ENCODE peak calls at places on chromosomes 6 and 20, in six cellular contexts. One of them, this sample, is unnamed.

GRCh38 chr6:111565316-111566221 is 40.1 kb downstream of the TRAF3IP2 start:
- DNase-seq in right cardiac atrium: no peak
- DNase-seq in stimulated activated CD4-positive, alpha-beta T cell treated with anti-CD3 and anti-CD28 coated beads, TNF-alpha, amount 100 ng/mL, for 48 hours: peak; percentile 20
- DNase-seq in EL: no peak
- DNase-seq in NCI-H69: peak; percentile 93
- DNase-seq in activated T-helper 1 cell treated with Interleukin-2 at 50 U/mL for 16 hours: no peak
- DNase-seq in this sample: no peak

GRCh38 chr6:122789078-122789861 is at the start of gene SMPDL3A:
- DNase-seq in activated T-helper 1 cell treated with Interleukin-2 at 50 U/mL for 16 hours: no peak
- DNase-seq in stimulated activated CD4-positive, alpha-beta T cell treated with anti-CD3 and anti-CD28 coated beads, TNF-alpha, amount 100 ng/mL, for 48 hours: peak; percentile 0
- DNase-seq in right cardiac atrium: peak; percentile 89
- DNase-seq in EL: peak; percentile 77
- DNase-seq in NCI-H69: peak; percentile 98
- DNase-seq in this sample: no peak

GRCh38 chr6:101931766-101932165 is 538.3 kb downstream of the GRIK2 start:
- DNase-seq in activated T-helper 1 cell treated with Interleukin-2 at 50 U/mL for 16 hours: no peak
- DNase-seq in EL: no peak
- DNase-seq in NCI-H69: peak; percentile 18
- DNase-seq in right cardiac atrium: no peak
- DNase-seq in stimulated activated CD4-positive, alpha-beta T cell treated with anti-CD3 and anti-CD28 coated beads, TNF-alpha, amount 100 ng/mL, for 48 hours: no peak
- DNase-seq in this sample: no peak

GRCh38 chr6:74073429-74073828 is 377.4 kb downstream of the CD109 start:
- DNase-seq in EL: peak; percentile 58
- DNase-seq in activated T-helper 1 cell treated with Interleukin-2 at 50 U/mL for 16 hours: no peak
- DNase-seq in stimulated activated CD4-positive, alpha-beta T cell treated with anti-CD3 and anti-CD28 coated beads, TNF-alpha, amount 100 ng/mL, for 48 hours: no peak
- DNase-seq in NCI-H69: no peak
- DNase-seq in right cardiac atrium: no peak
- DNase-seq in this sample: no peak

GRCh38 chr6:105806486-105806920 is 279.6 kb upstream of the PRDM1 start:
- DNase-seq in activated T-helper 1 cell treated with Interleukin-2 at 50 U/mL for 16 hours: no peak
- DNase-seq in NCI-H69: no peak
- DNase-seq in stimulated activated CD4-positive, alpha-beta T cell treated with anti-CD3 and anti-CD28 coated beads, TNF-alpha, amount 100 ng/mL, for 48 hours: no peak
- DNase-seq in right cardiac atrium: no peak
- DNase-seq in EL: no peak
- DNase-seq in this sample: no peak

GRCh38 chr6:129108337-129108736 is 225.4 kb downstream of the LAMA2 start:
- DNase-seq in EL: no peak
- DNase-seq in activated T-helper 1 cell treated with Interleukin-2 at 50 U/mL for 16 hours: no peak
- DNase-seq in right cardiac atrium: no peak
- DNase-seq in stimulated activated CD4-positive, alpha-beta T cell treated with anti-CD3 and anti-CD28 coated beads, TNF-alpha, amount 100 ng/mL, for 48 hours: no peak
- DNase-seq in NCI-H69: no peak
- DNase-seq in this sample: no peak

GRCh38 chr6:137095651-137096238 is 51.0 kb upstream of the IL20RA start:
- DNase-seq in stimulated activated CD4-positive, alpha-beta T cell treated with anti-CD3 and anti-CD28 coated beads, TNF-alpha, amount 100 ng/mL, for 48 hours: no peak
- DNase-seq in right cardiac atrium: no peak
- DNase-seq in NCI-H69: peak; percentile 19
- DNase-seq in EL: no peak
- DNase-seq in activated T-helper 1 cell treated with Interleukin-2 at 50 U/mL for 16 hours: no peak
- DNase-seq in this sample: no peak

GRCh38 chr6:137372532-137372931 is 121.7 kb downstream of the OLIG3 start:
- DNase-seq in NCI-H69: no peak
- DNase-seq in right cardiac atrium: no peak
- DNase-seq in stimulated activated CD4-positive, alpha-beta T cell treated with anti-CD3 and anti-CD28 coated beads, TNF-alpha, amount 100 ng/mL, for 48 hours: no peak
- DNase-seq in EL: no peak
- DNase-seq in activated T-helper 1 cell treated with Interleukin-2 at 50 U/mL for 16 hours: no peak
- DNase-seq in this sample: no peak

GRCh38 chr6:73108949-73109348 is 116.3 kb downstream of the KHDC1L start:
- DNase-seq in activated T-helper 1 cell treated with Interleukin-2 at 50 U/mL for 16 hours: no peak
- DNase-seq in right cardiac atrium: no peak
- DNase-seq in EL: no peak
- DNase-seq in NCI-H69: peak; percentile 20
- DNase-seq in stimulated activated CD4-positive, alpha-beta T cell treated with anti-CD3 and anti-CD28 coated beads, TNF-alpha, amount 100 ng/mL, for 48 hours: no peak
- DNase-seq in this sample: no peak

GRCh38 chr6:97669191-97669651 is 386.2 kb upstream of the MMS22L start:
- DNase-seq in right cardiac atrium: peak; percentile 61
- DNase-seq in NCI-H69: peak; percentile 83
- DNase-seq in activated T-helper 1 cell treated with Interleukin-2 at 50 U/mL for 16 hours: no peak
- DNase-seq in EL: peak; percentile 3
- DNase-seq in stimulated activated CD4-positive, alpha-beta T cell treated with anti-CD3 and anti-CD28 coated beads, TNF-alpha, amount 100 ng/mL, for 48 hours: peak; percentile 14
- DNase-seq in this sample: no peak

GRCh38 chr6:35051393-35051792 is 89.7 kb downstream of the TCP11 start:
- DNase-seq in EL: no peak
- DNase-seq in activated T-helper 1 cell treated with Interleukin-2 at 50 U/mL for 16 hours: no peak
- DNase-seq in NCI-H69: peak; percentile 91
- DNase-seq in right cardiac atrium: no peak
- DNase-seq in stimulated activated CD4-positive, alpha-beta T cell treated with anti-CD3 and anti-CD28 coated beads, TNF-alpha, amount 100 ng/mL, for 48 hours: no peak
- DNase-seq in this sample: no peak

GRCh38 chr20:56163806-56164205 is 84.7 kb upstream of the MC3R start:
- DNase-seq in EL: peak; percentile 1
- DNase-seq in activated T-helper 1 cell treated with Interleukin-2 at 50 U/mL for 16 hours: no peak
- DNase-seq in stimulated activated CD4-positive, alpha-beta T cell treated with anti-CD3 and anti-CD28 coated beads, TNF-alpha, amount 100 ng/mL, for 48 hours: no peak
- DNase-seq in right cardiac atrium: no peak
- DNase-seq in NCI-H69: no peak
- DNase-seq in this sample: no peak

GRCh38 chr6:37547564-37548061 is 47.9 kb upstream of the CCDC167 start:
- DNase-seq in stimulated activated CD4-positive, alpha-beta T cell treated with anti-CD3 and anti-CD28 coated beads, TNF-alpha, amount 100 ng/mL, for 48 hours: no peak
- DNase-seq in EL: peak; percentile 63
- DNase-seq in right cardiac atrium: no peak
- DNase-seq in NCI-H69: peak; percentile 85
- DNase-seq in activated T-helper 1 cell treated with Interleukin-2 at 50 U/mL for 16 hours: no peak
- DNase-seq in this sample: no peak

GRCh38 chr6:35140991-35141720 is at the start of gene TCP11:
- DNase-seq in activated T-helper 1 cell treated with Interleukin-2 at 50 U/mL for 16 hours: no peak
- DNase-seq in stimulated activated CD4-positive, alpha-beta T cell treated with anti-CD3 and anti-CD28 coated beads, TNF-alpha, amount 100 ng/mL, for 48 hours: no peak
- DNase-seq in right cardiac atrium: peak; percentile 78
- DNase-seq in NCI-H69: peak; percentile 34
- DNase-seq in EL: no peak
- DNase-seq in this sample: peak; percentile 4

GRCh38 chr6:156028310-156029131 is 572.9 kb upstream of the NOX3 start:
- DNase-seq in activated T-helper 1 cell treated with Interleukin-2 at 50 U/mL for 16 hours: no peak
- DNase-seq in stimulated activated CD4-positive, alpha-beta T cell treated with anti-CD3 and anti-CD28 coated beads, TNF-alpha, amount 100 ng/mL, for 48 hours: no peak
- DNase-seq in right cardiac atrium: no peak
- DNase-seq in NCI-H69: peak; percentile 57
- DNase-seq in EL: peak; percentile 49
- DNase-seq in this sample: no peak

GRCh38 chr6:112839525-112839961 is 492.4 kb downstream of the RFPL4B start:
- DNase-seq in stimulated activated CD4-positive, alpha-beta T cell treated with anti-CD3 and anti-CD28 coated beads, TNF-alpha, amount 100 ng/mL, for 48 hours: no peak
- DNase-seq in activated T-helper 1 cell treated with Interleukin-2 at 50 U/mL for 16 hours: no peak
- DNase-seq in NCI-H69: no peak
- DNase-seq in right cardiac atrium: no peak
- DNase-seq in EL: peak; percentile 74
- DNase-seq in this sample: no peak

GRCh38 chr6:34901930-34902329 is 12.9 kb downstream of the ANKS1A start:
- DNase-seq in NCI-H69: no peak
- DNase-seq in EL: peak; percentile 20
- DNase-seq in right cardiac atrium: no peak
- DNase-seq in stimulated activated CD4-positive, alpha-beta T cell treated with anti-CD3 and anti-CD28 coated beads, TNF-alpha, amount 100 ng/mL, for 48 hours: no peak
- DNase-seq in activated T-helper 1 cell treated with Interleukin-2 at 50 U/mL for 16 hours: no peak
- DNase-seq in this sample: no peak

GRCh38 chr6:36333889-36334288 is 2.8 kb downstream of the BNIP5 start:
- DNase-seq in right cardiac atrium: no peak
- DNase-seq in activated T-helper 1 cell treated with Interleukin-2 at 50 U/mL for 16 hours: no peak
- DNase-seq in stimulated activated CD4-positive, alpha-beta T cell treated with anti-CD3 and anti-CD28 coated beads, TNF-alpha, amount 100 ng/mL, for 48 hours: no peak
- DNase-seq in EL: peak; percentile 20
- DNase-seq in NCI-H69: no peak
- DNase-seq in this sample: no peak

GRCh38 chr6:140388141-140388802 is 1013.8 kb upstream of the CITED2 start:
- DNase-seq in NCI-H69: peak; percentile 39
- DNase-seq in activated T-helper 1 cell treated with Interleukin-2 at 50 U/mL for 16 hours: no peak
- DNase-seq in right cardiac atrium: no peak
- DNase-seq in stimulated activated CD4-positive, alpha-beta T cell treated with anti-CD3 and anti-CD28 coated beads, TNF-alpha, amount 100 ng/mL, for 48 hours: no peak
- DNase-seq in EL: no peak
- DNase-seq in this sample: no peak

GRCh38 chr6:39753745-39754084 is 28.5 kb upstream of the KIF6 start:
- DNase-seq in activated T-helper 1 cell treated with Interleukin-2 at 50 U/mL for 16 hours: no peak
- DNase-seq in NCI-H69: no peak
- DNase-seq in EL: no peak
- DNase-seq in right cardiac atrium: no peak
- DNase-seq in stimulated activated CD4-positive, alpha-beta T cell treated with anti-CD3 and anti-CD28 coated beads, TNF-alpha, amount 100 ng/mL, for 48 hours: no peak
- DNase-seq in this sample: no peak

GRCh38 chr6:33822575-33823395 is 19.0 kb upstream of the MLN start:
- DNase-seq in NCI-H69: peak; percentile 94
- DNase-seq in stimulated activated CD4-positive, alpha-beta T cell treated with anti-CD3 and anti-CD28 coated beads, TNF-alpha, amount 100 ng/mL, for 48 hours: no peak
- DNase-seq in EL: peak; percentile 41
- DNase-seq in activated T-helper 1 cell treated with Interleukin-2 at 50 U/mL for 16 hours: no peak
- DNase-seq in right cardiac atrium: no peak
- DNase-seq in this sample: no peak

GRCh38 chr20:10707791-10708190 is 34.0 kb upstream of the JAG1 start:
- DNase-seq in activated T-helper 1 cell treated with Interleukin-2 at 50 U/mL for 16 hours: no peak
- DNase-seq in NCI-H69: no peak
- DNase-seq in EL: no peak
- DNase-seq in right cardiac atrium: no peak
- DNase-seq in stimulated activated CD4-positive, alpha-beta T cell treated with anti-CD3 and anti-CD28 coated beads, TNF-alpha, amount 100 ng/mL, for 48 hours: no peak
- DNase-seq in this sample: no peak

GRCh38 chr6:11711994-11712698 is 66.5 kb downstream of the ADTRP start:
- DNase-seq in stimulated activated CD4-positive, alpha-beta T cell treated with anti-CD3 and anti-CD28 coated beads, TNF-alpha, amount 100 ng/mL, for 48 hours: no peak
- DNase-seq in right cardiac atrium: no peak
- DNase-seq in EL: no peak
- DNase-seq in activated T-helper 1 cell treated with Interleukin-2 at 50 U/mL for 16 hours: no peak
- DNase-seq in NCI-H69: no peak
- DNase-seq in this sample: no peak

GRCh38 chr20:46683939-46684750 is 5.1 kb downstream of the TP53RK start:
- DNase-seq in activated T-helper 1 cell treated with Interleukin-2 at 50 U/mL for 16 hours: no peak
- DNase-seq in EL: peak; percentile 83
- DNase-seq in right cardiac atrium: peak; percentile 67
- DNase-seq in NCI-H69: peak; percentile 7
- DNase-seq in stimulated activated CD4-positive, alpha-beta T cell treated with anti-CD3 and anti-CD28 coated beads, TNF-alpha, amount 100 ng/mL, for 48 hours: no peak
- DNase-seq in this sample: no peak

GRCh38 chr6:73879466-73879865 is 183.5 kb downstream of the CD109 start:
- DNase-seq in stimulated activated CD4-positive, alpha-beta T cell treated with anti-CD3 and anti-CD28 coated beads, TNF-alpha, amount 100 ng/mL, for 48 hours: no peak
- DNase-seq in EL: no peak
- DNase-seq in right cardiac atrium: no peak
- DNase-seq in NCI-H69: no peak
- DNase-seq in activated T-helper 1 cell treated with Interleukin-2 at 50 U/mL for 16 hours: no peak
- DNase-seq in this sample: no peak

GRCh38 chr6:34723203-34723602 is 26.6 kb upstream of the ILRUN start:
- DNase-seq in right cardiac atrium: no peak
- DNase-seq in EL: peak; percentile 33
- DNase-seq in activated T-helper 1 cell treated with Interleukin-2 at 50 U/mL for 16 hours: no peak
- DNase-seq in stimulated activated CD4-positive, alpha-beta T cell treated with anti-CD3 and anti-CD28 coated beads, TNF-alpha, amount 100 ng/mL, for 48 hours: no peak
- DNase-seq in NCI-H69: no peak
- DNase-seq in this sample: no peak

GRCh38 chr20:64192406-64192805 is 28.2 kb downstream of the MYT1 start:
- DNase-seq in NCI-H69: no peak
- DNase-seq in stimulated activated CD4-positive, alpha-beta T cell treated with anti-CD3 and anti-CD28 coated beads, TNF-alpha, amount 100 ng/mL, for 48 hours: no peak
- DNase-seq in EL: no peak
- DNase-seq in right cardiac atrium: peak; percentile 18
- DNase-seq in activated T-helper 1 cell treated with Interleukin-2 at 50 U/mL for 16 hours: no peak
- DNase-seq in this sample: no peak

GRCh38 chr20:63060057-63060991 is 53.6 kb upstream of the BHLHE23 start:
- DNase-seq in stimulated activated CD4-positive, alpha-beta T cell treated with anti-CD3 and anti-CD28 coated beads, TNF-alpha, amount 100 ng/mL, for 48 hours: no peak
- DNase-seq in NCI-H69: peak; percentile 31
- DNase-seq in EL: peak; percentile 63
- DNase-seq in activated T-helper 1 cell treated with Interleukin-2 at 50 U/mL for 16 hours: no peak
- DNase-seq in right cardiac atrium: no peak
- DNase-seq in this sample: no peak

GRCh38 chr20:20161611-20162010 is 109.3 kb downstream of the CFAP61 start:
- DNase-seq in stimulated activated CD4-positive, alpha-beta T cell treated with anti-CD3 and anti-CD28 coated beads, TNF-alpha, amount 100 ng/mL, for 48 hours: no peak
- DNase-seq in right cardiac atrium: no peak
- DNase-seq in activated T-helper 1 cell treated with Interleukin-2 at 50 U/mL for 16 hours: no peak
- DNase-seq in EL: no peak
- DNase-seq in NCI-H69: no peak
- DNase-seq in this sample: no peak

GRCh38 chr20:63349516-63349895 is 11.6 kb downstream of the CHRNA4 start:
- DNase-seq in right cardiac atrium: no peak
- DNase-seq in activated T-helper 1 cell treated with Interleukin-2 at 50 U/mL for 16 hours: no peak
- DNase-seq in stimulated activated CD4-positive, alpha-beta T cell treated with anti-CD3 and anti-CD28 coated beads, TNF-alpha, amount 100 ng/mL, for 48 hours: no peak
- DNase-seq in NCI-H69: no peak
- DNase-seq in EL: no peak
- DNase-seq in this sample: no peak

GRCh38 chr6:44771647-44772415 is 384.3 kb downstream of the CDC5L start:
- DNase-seq in EL: no peak
- DNase-seq in right cardiac atrium: no peak
- DNase-seq in NCI-H69: no peak
- DNase-seq in activated T-helper 1 cell treated with Interleukin-2 at 50 U/mL for 16 hours: no peak
- DNase-seq in stimulated activated CD4-positive, alpha-beta T cell treated with anti-CD3 and anti-CD28 coated beads, TNF-alpha, amount 100 ng/mL, for 48 hours: no peak
- DNase-seq in this sample: no peak

GRCh38 chr6:1497593-1498105 is 108.3 kb downstream of the FOXF2 start:
- DNase-seq in activated T-helper 1 cell treated with Interleukin-2 at 50 U/mL for 16 hours: no peak
- DNase-seq in NCI-H69: no peak
- DNase-seq in right cardiac atrium: no peak
- DNase-seq in EL: no peak
- DNase-seq in stimulated activated CD4-positive, alpha-beta T cell treated with anti-CD3 and anti-CD28 coated beads, TNF-alpha, amount 100 ng/mL, for 48 hours: no peak
- DNase-seq in this sample: no peak

GRCh38 chr6:111716325-111716724 is 110.6 kb upstream of the TRAF3IP2 start:
- DNase-seq in stimulated activated CD4-positive, alpha-beta T cell treated with anti-CD3 and anti-CD28 coated beads, TNF-alpha, amount 100 ng/mL, for 48 hours: no peak
- DNase-seq in EL: no peak
- DNase-seq in right cardiac atrium: no peak
- DNase-seq in activated T-helper 1 cell treated with Interleukin-2 at 50 U/mL for 16 hours: no peak
- DNase-seq in NCI-H69: no peak
- DNase-seq in this sample: no peak

GRCh38 chr20:62020935-62021701 is 44.6 kb downstream of the TAF4 start:
- DNase-seq in stimulated activated CD4-positive, alpha-beta T cell treated with anti-CD3 and anti-CD28 coated beads, TNF-alpha, amount 100 ng/mL, for 48 hours: no peak
- DNase-seq in activated T-helper 1 cell treated with Interleukin-2 at 50 U/mL for 16 hours: no peak
- DNase-seq in EL: no peak
- DNase-seq in NCI-H69: no peak
- DNase-seq in right cardiac atrium: peak; percentile 89
- DNase-seq in this sample: no peak

GRCh38 chr6:167761794-167762258 is 64.9 kb upstream of the AFDN start:
- DNase-seq in stimulated activated CD4-positive, alpha-beta T cell treated with anti-CD3 and anti-CD28 coated beads, TNF-alpha, amount 100 ng/mL, for 48 hours: no peak
- DNase-seq in EL: no peak
- DNase-seq in right cardiac atrium: no peak
- DNase-seq in activated T-helper 1 cell treated with Interleukin-2 at 50 U/mL for 16 hours: no peak
- DNase-seq in NCI-H69: peak; percentile 72
- DNase-seq in this sample: no peak

GRCh38 chr6:57159127-57159526 is 13.0 kb upstream of the BAG2 start:
- DNase-seq in activated T-helper 1 cell treated with Interleukin-2 at 50 U/mL for 16 hours: no peak
- DNase-seq in right cardiac atrium: no peak
- DNase-seq in NCI-H69: no peak
- DNase-seq in EL: no peak
- DNase-seq in stimulated activated CD4-positive, alpha-beta T cell treated with anti-CD3 and anti-CD28 coated beads, TNF-alpha, amount 100 ng/mL, for 48 hours: no peak
- DNase-seq in this sample: no peak

GRCh38 chr6:51182884-51183283 is 364.2 kb downstream of the TFAP2B start:
- DNase-seq in right cardiac atrium: no peak
- DNase-seq in activated T-helper 1 cell treated with Interleukin-2 at 50 U/mL for 16 hours: no peak
- DNase-seq in stimulated activated CD4-positive, alpha-beta T cell treated with anti-CD3 and anti-CD28 coated beads, TNF-alpha, amount 100 ng/mL, for 48 hours: no peak
- DNase-seq in NCI-H69: peak; percentile 91
- DNase-seq in EL: no peak
- DNase-seq in this sample: no peak

GRCh38 chr20:32482251-32483220 is 102.6 kb downstream of the NOL4L start:
- DNase-seq in NCI-H69: peak; percentile 81
- DNase-seq in activated T-helper 1 cell treated with Interleukin-2 at 50 U/mL for 16 hours: no peak
- DNase-seq in EL: peak; percentile 25
- DNase-seq in stimulated activated CD4-positive, alpha-beta T cell treated with anti-CD3 and anti-CD28 coated beads, TNF-alpha, amount 100 ng/mL, for 48 hours: no peak
- DNase-seq in right cardiac atrium: peak; percentile 84
- DNase-seq in this sample: peak; percentile 17

GRCh38 chr6:40874495-40874894 is 164.5 kb downstream of the UNC5CL start:
- DNase-seq in activated T-helper 1 cell treated with Interleukin-2 at 50 U/mL for 16 hours: no peak
- DNase-seq in NCI-H69: peak; percentile 66
- DNase-seq in stimulated activated CD4-positive, alpha-beta T cell treated with anti-CD3 and anti-CD28 coated beads, TNF-alpha, amount 100 ng/mL, for 48 hours: no peak
- DNase-seq in right cardiac atrium: no peak
- DNase-seq in EL: no peak
- DNase-seq in this sample: no peak